ENCODE peak calls at places on chromosomes 5 and 9, in six cellular contexts. I is trophoblast cell; E is Daoy; J is smooth muscle cell of the brain vasculature; V is activated effector memory CD4-positive, alpha-beta T cell treated with Interleukin-2 at 50 U/mL for 16 hours; A is mucosa of gallbladder. L is an unnamed sample.

GRCh38 chr5:159826351-159827222 is 89.7 kb upstream of the ADRA1B start:
- DNase-seq in V (no peak), E (peak), A (peak), J (peak), I (no peak), L (no peak)

GRCh38 chr9:95757026-95757425 is 118.5 kb upstream of the ERCC6L2 start:
- DNase-seq in A (no peak), V (no peak), E (no peak), I (no peak), J (no peak), L (peak)

GRCh38 chr5:84274585-84275468 is 109.9 kb downstream of the EDIL3 start:
- DNase-seq in A (no peak), J (no peak), V (no peak), E (peak), I (no peak), L (peak)

GRCh38 chr5:31113101-31113500 is 80.4 kb upstream of the CDH6 start:
- DNase-seq in I (no peak), A (no peak), E (no peak), V (no peak), J (no peak), L (no peak)

GRCh38 chr5:155996123-155996522 is 330.8 kb upstream of the SGCD start:
- DNase-seq in A (no peak), J (no peak), E (no peak), I (no peak), V (no peak), L (no peak)

GRCh38 chr9:3912817-3913216 is 387.0 kb upstream of the RFX3 start:
- DNase-seq in J (no peak), A (no peak), V (no peak), E (peak), I (no peak), L (no peak)

GRCh38 chr9:101999441-101999840 is 261.0 kb upstream of the GRIN3A start:
- DNase-seq in A (no peak), E (no peak), J (no peak), V (no peak), I (no peak), L (no peak)

GRCh38 chr5:168446987-168447386 is 39.3 kb upstream of the RARS1 start:
- DNase-seq in A (no peak), J (no peak), V (no peak), I (no peak), E (no peak), L (no peak)

GRCh38 chr5:51521583-51521982 is 138.3 kb downstream of the ISL1 start:
- DNase-seq in J (no peak), I (no peak), V (no peak), E (no peak), A (no peak), L (no peak)

GRCh38 chr9:127215266-127216209 is 49.0 kb upstream of the GARNL3 start:
- DNase-seq in V (no peak), J (no peak), A (no peak), E (no peak), I (no peak), L (no peak)

GRCh38 chr5:151595411-151595826 is 4.3 kb upstream of the FAT2 start:
- DNase-seq in A (peak), E (no peak), J (no peak), I (no peak), V (no peak), L (no peak)

GRCh38 chr5:17838506-17838905 is 204.2 kb downstream of the TAF11L14 start:
- DNase-seq in A (no peak), I (no peak), E (peak), V (no peak), J (no peak), L (no peak)